ENCODE peak calls at places on chromosomes 16 and 17, in seven cellular contexts. Q, O, R, K, P, U and B are unnamed samples.

GRCh38 chr16:88405325-88406060 is 22.7 kb downstream of the ZNF469 start:
- ATAC-seq in Q (peak; percentile 82), O (no peak), R (no peak), K (no peak), P (no peak), U (no peak), B (peak; percentile 49)

GRCh38 chr16:58492735-58493134 is 7.2 kb upstream of the NDRG4 start:
- ATAC-seq in Q (no peak), O (no peak), R (no peak), K (no peak), P (no peak), U (no peak), B (no peak)

GRCh38 chr16:48393843-48394703 is 8.9 kb upstream of the SIAH1 start:
- ATAC-seq in Q (peak; percentile 37), O (peak; percentile 32), R (no peak), K (peak; percentile 36), P (peak; percentile 47), U (peak; percentile 51), B (peak; percentile 93)

GRCh38 chr17:7374353-7374752 is 6.5 kb upstream of the TNK1 start:
- ATAC-seq in Q (no peak), O (peak; percentile 50), R (no peak), K (no peak), P (no peak), U (no peak), B (no peak)

GRCh38 chr17:9676084-9676483 is 30.8 kb downstream of the USP43 start:
- ATAC-seq in Q (no peak), O (peak; percentile 64), R (no peak), K (no peak), P (no peak), U (no peak), B (no peak)

GRCh38 chr16:56682703-56683397 is 580 bp downstream of the MT1X start:
- ATAC-seq in Q (peak; percentile 8), O (peak; percentile 17), R (no peak), K (peak; percentile 10), P (peak; percentile 1), U (no peak), B (no peak)

GRCh38 chr17:65589321-65589720 is 27.9 kb upstream of the AXIN2 start:
- ATAC-seq in Q (no peak), O (no peak), R (no peak), K (no peak), P (no peak), U (no peak), B (no peak)

GRCh38 chr16:75250089-75250808 is 1.2 kb downstream of the BCAR1 start:
- ATAC-seq in Q (no peak), O (peak; percentile 1), R (no peak), K (peak; percentile 4), P (no peak), U (peak; percentile 43), B (no peak)

GRCh38 chr17:65918921-65919546 is 272.9 kb downstream of the CEP112 start:
- ATAC-seq in Q (peak; percentile 16), O (no peak), R (no peak), K (no peak), P (no peak), U (no peak), B (no peak)

GRCh38 chr16:23979982-23980381 is 144.2 kb downstream of the PRKCB start:
- ATAC-seq in Q (no peak), O (no peak), R (no peak), K (no peak), P (no peak), U (no peak), B (no peak)

GRCh38 chr16:29770250-29770929 is 7.7 kb upstream of the ZG16 start:
- ATAC-seq in Q (no peak), O (no peak), R (no peak), K (no peak), P (no peak), U (no peak), B (no peak)

GRCh38 chr17:180380-181212 is 854 bp downstream of the DOC2B start:
- ATAC-seq in Q (peak; percentile 38), O (peak; percentile 11), R (no peak), K (no peak), P (no peak), U (peak; percentile 8), B (no peak)

GRCh38 chr16:54066451-54067056 is 220.0 kb downstream of the IRX3 start:
- ATAC-seq in Q (peak; percentile 43), O (peak; percentile 56), R (peak; percentile 97), K (no peak), P (peak; percentile 67), U (no peak), B (no peak)

GRCh38 chr17:6420173-6420641 is 14.7 kb downstream of the AIPL1 start:
- ATAC-seq in Q (no peak), O (peak; percentile 71), R (peak; percentile 8), K (no peak), P (peak; percentile 23), U (no peak), B (no peak)

GRCh38 chr17:52170963-52171572 is 12.6 kb upstream of the CA10 start:
- ATAC-seq in Q (no peak), O (peak; percentile 76), R (peak; percentile 73), K (no peak), P (peak; percentile 76), U (no peak), B (no peak)

GRCh38 chr16:9090101-9090959 is 1.1 kb upstream of the HAPSTR1 start:
- ATAC-seq in Q (peak; percentile 39), O (peak; percentile 1), R (no peak), K (peak; percentile 25), P (no peak), U (no peak), B (no peak)

GRCh38 chr16:68737730-68738590 is 868 bp downstream of the CDH1 start:
- ATAC-seq in Q (no peak), O (peak; percentile 64), R (peak; percentile 43), K (peak; percentile 80), P (peak; percentile 21), U (peak; percentile 62), B (no peak)

GRCh38 chr16:53482123-53482522 is 20.9 kb downstream of the AKTIP start:
- ATAC-seq in Q (peak; percentile 36), O (no peak), R (no peak), K (peak; percentile 88), P (no peak), U (no peak), B (no peak)

GRCh38 chr17:82228278-82228841 is 482 bp upstream of the SLC16A3 start:
- ATAC-seq in Q (peak; percentile 1), O (no peak), R (peak; percentile 25), K (peak; percentile 33), P (no peak), U (peak; percentile 2), B (peak; percentile 5)

GRCh38 chr16:81758376-81758775 is 20.7 kb upstream of the PLCG2 start:
- ATAC-seq in Q (no peak), O (peak; percentile 78), R (peak; percentile 87), K (no peak), P (peak; percentile 39), U (no peak), B (no peak)

GRCh38 chr16:81755915-81756644 is 23.0 kb upstream of the PLCG2 start:
- ATAC-seq in Q (peak; percentile 66), O (peak; percentile 18), R (no peak), K (peak; percentile 44), P (no peak), U (peak; percentile 21), B (peak; percentile 54)

GRCh38 chr16:81752225-81752875 is 26.7 kb upstream of the PLCG2 start:
- ATAC-seq in Q (peak; percentile 90), O (peak; percentile 33), R (peak; percentile 27), K (peak; percentile 93), P (no peak), U (no peak), B (peak; percentile 74)

GRCh38 chr16:81752876-81753227 is 26.2 kb upstream of the PLCG2 start:
- ATAC-seq in Q (no peak), O (no peak), R (no peak), K (peak; percentile 18), P (no peak), U (no peak), B (no peak)

DNA sequence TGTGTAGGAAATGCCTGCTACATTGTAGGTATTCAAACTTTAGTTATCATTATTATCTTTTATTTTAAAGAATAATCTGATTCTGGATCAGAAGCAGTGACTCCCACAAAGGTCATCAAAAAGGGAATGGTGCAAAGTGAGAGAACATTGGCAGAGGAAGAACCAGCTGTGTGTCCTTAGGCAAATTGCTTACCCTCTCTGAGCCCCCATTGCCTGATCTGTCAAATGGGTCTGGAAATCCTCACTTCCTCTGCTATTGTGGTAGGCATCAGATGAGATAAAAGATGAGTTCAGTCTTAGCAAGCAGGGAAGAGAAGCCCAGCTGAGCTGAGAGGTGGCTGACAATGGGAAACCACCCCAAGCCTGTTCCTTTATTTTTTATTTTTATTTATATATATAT is 24.3 kb upstream of the PLCG2 start:
- ATAC-seq in Q (no peak), O (no peak), R (no peak), K (no peak), P (no peak), U (no peak), B (no peak)
- H3K4me1 ChIP-seq in Q (no peaks in the 10 kb centered on the region), O (peaks cover 14% of the 10 kb centered on the region), R (no peaks in the 10 kb centered on the region), K (peaks cover 32% of the 10 kb centered on the region), P (no peaks in the 10 kb centered on the region), U (no peaks in the 10 kb centered on the region), B (peaks cover 17% of the 10 kb centered on the region)

DNA sequence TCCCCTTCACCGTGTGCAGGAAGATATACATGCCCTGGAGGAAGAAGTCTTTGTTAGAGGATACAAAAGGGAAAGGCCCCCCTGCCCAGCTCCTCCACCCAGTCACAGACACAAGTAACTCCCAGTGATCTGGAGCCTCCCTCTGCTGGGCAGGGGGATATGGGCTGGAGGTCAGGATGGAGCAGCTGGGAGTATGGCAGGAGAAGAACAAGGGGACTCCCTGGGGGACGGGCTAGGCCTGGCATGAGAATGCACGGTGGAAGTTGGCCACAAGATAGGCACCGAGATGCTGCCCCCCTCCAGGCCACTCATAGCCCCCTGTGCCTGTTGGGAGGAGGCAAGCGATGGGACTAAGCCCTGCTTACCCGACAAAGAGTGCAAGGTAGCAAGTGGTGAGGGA is 4.2 kb downstream of the ORMDL3 start:
- ATAC-seq in Q (no peak), O (no peak), R (no peak), K (no peak), P (no peak), U (no peak), B (no peak)
- H3K4me1 ChIP-seq in Q (no peaks in the 10 kb centered on the region), O (peaks cover 19% of the 10 kb centered on the region), R (peaks cover 3% of the 10 kb centered on the region), K (peaks cover 36% of the 10 kb centered on the region), P (peaks cover 2% of the 10 kb centered on the region), U (peaks cover 28% of the 10 kb centered on the region), B (peaks cover 16% of the 10 kb centered on the region)

GRCh38 chr17:47718634-47719405 is 14.2 kb upstream of the TBX21 start:
- ATAC-seq in Q (no peak), O (no peak), R (no peak), K (no peak), P (no peak), U (no peak), B (no peak)
- H3K4me1 ChIP-seq in Q (no peaks in the 10 kb centered on the region), O (peaks cover 13% of the 10 kb centered on the region), R (peaks cover 9% of the 10 kb centered on the region), K (peaks cover 14% of the 10 kb centered on the region), P (no peaks in the 10 kb centered on the region), U (peaks cover 8% of the 10 kb centered on the region), B (peaks cover 14% of the 10 kb centered on the region)

GRCh38 chr16:85526132-85526731 is 86.9 kb upstream of the GSE1 start:
- ATAC-seq in Q (no peak), O (no peak), R (no peak), K (no peak), P (no peak), U (no peak), B (no peak)

GRCh38 chr16:85525464-85526117 is 87.5 kb upstream of the GSE1 start:
- ATAC-seq in Q (no peak), O (peak; percentile 26), R (no peak), K (no peak), P (no peak), U (no peak), B (no peak)

GRCh38 chr16:85527767-85528297 is 85.3 kb upstream of the GSE1 start:
- ATAC-seq in Q (no peak), O (no peak), R (no peak), K (no peak), P (no peak), U (no peak), B (no peak)

GRCh38 chr16:85528528-85529387 is 84.4 kb upstream of the GSE1 start:
- ATAC-seq in Q (no peak), O (peak; percentile 60), R (no peak), K (no peak), P (no peak), U (no peak), B (no peak)

GRCh38 chr16:85527042-85527766 is 85.9 kb upstream of the GSE1 start:
- ATAC-seq in Q (no peak), O (no peak), R (no peak), K (no peak), P (no peak), U (no peak), B (no peak)
- H3K4me1 ChIP-seq in Q (peaks cover 18% of the 10 kb centered on the region), O (peaks cover 32% of the 10 kb centered on the region), R (peaks cover 29% of the 10 kb centered on the region), K (peaks cover 51% of the 10 kb centered on the region), P (peaks cover 16% of the 10 kb centered on the region), U (peaks cover 28% of the 10 kb centered on the region), B (peaks cover 27% of the 10 kb centered on the region)